ENCODE peak calls at places on chromosomes 5 and 9, in seven cellular contexts. K is cardiac muscle cell, N is tibial nerve, X is hepatocyte, O is uterus, E is stomach, Z is sigmoid colon. U is an unnamed sample. For H3K27me3, the result is how much of the 10 kb centered on the place peaks cover.

GRCh38 chr5:60323596-60323995 is 376.4 kb downstream of the DEPDC1B start:
- DNase-seq in Z (no peak), E (no peak), X (no peak), O (no peak), K (no peak), N (no peak), U (no peak)

GRCh38 chr5:177133845-177134652 is 476 bp downstream of the NSD1 start:
- DNase-seq in O (peak), K (peak), N (no peak), Z (peak), X (peak), E (peak), U (peak)

GRCh38 chr9:11618241-11618805 is 1005.5 kb upstream of the PTPRD start:
- DNase-seq in Z (peak), E (no peak), O (no peak), X (peak), K (no peak), N (no peak), U (no peak)

GRCh38 chr9:81069038-81069795 is 620.1 kb downstream of the TLE1 start:
- DNase-seq in E (no peak), N (no peak), X (no peak), Z (no peak), O (no peak), K (no peak), U (no peak)

GRCh38 chr9:684055-684949 is 157.2 kb upstream of the DMRT1 start:
- DNase-seq in Z (no peak), E (no peak), O (no peak), K (peak), X (peak), N (no peak), U (no peak)

GRCh38 chr5:42564689-42565356 is 141.6 kb downstream of the GHR start:
- DNase-seq in E (no peak), K (no peak), N (no peak), O (no peak), Z (no peak), X (no peak), U (no peak)

GRCh38 chr5:34627794-34628193 is 28.3 kb upstream of the RAI14 start:
- DNase-seq in Z (no peak), N (no peak), X (no peak), E (no peak), K (peak), O (no peak), U (no peak)

GRCh38 chr5:58048954-58049353 is 410.9 kb downstream of the PLK2 start:
- DNase-seq in N (no peak), Z (no peak), E (no peak), X (no peak), K (no peak), O (no peak), U (no peak)

GRCh38 chr9:114237781-114238180 is 82.4 kb downstream of the COL27A1 start:
- DNase-seq in O (no peak), X (no peak), E (no peak), N (no peak), K (no peak), Z (no peak), U (no peak)

GRCh38 chr5:153797484-153797883 is 241.2 kb downstream of the FAM114A2 start:
- DNase-seq in Z (no peak), K (no peak), O (no peak), X (no peak), N (no peak), E (no peak), U (no peak)

GRCh38 chr5:84383816-84384603 is 670 bp downstream of the EDIL3 start:
- DNase-seq in O (peak), X (peak), E (no peak), K (peak), Z (no peak), N (peak), U (no peak)

GRCh38 chr5:103561670-103562069 is 919 bp downstream of the NUDT12 start:
- DNase-seq in N (no peak), K (no peak), X (no peak), Z (no peak), O (no peak), E (no peak), U (no peak)

GRCh38 chr9:133004091-133005072 is 25.9 kb downstream of the GFI1B start:
- DNase-seq in O (no peak), X (no peak), Z (no peak), E (no peak), K (no peak), N (no peak), U (no peak)

GRCh38 chr5:36685631-36686147 is 79.3 kb downstream of the SLC1A3 start:
- DNase-seq in X (no peak), E (no peak), O (no peak), N (no peak), Z (no peak), K (peak), U (no peak)

GRCh38 chr5:57306359-57306758 is 132.5 kb downstream of the GPBP1 start:
- DNase-seq in E (no peak), N (no peak), X (no peak), O (no peak), Z (no peak), K (no peak), U (no peak)

GRCh38 chr5:98050583-98050982 is 722.9 kb upstream of the RGMB start:
- DNase-seq in N (no peak), X (peak), Z (no peak), E (no peak), K (peak), O (no peak), U (no peak)

GRCh38 chr9:15135167-15135792 is 171.7 kb downstream of the TTC39B start:
- DNase-seq in N (peak), O (peak), K (peak), X (peak), Z (peak), E (peak), U (peak)

GRCh38 chr5:170495796-170496195 is 8.0 kb upstream of the KCNIP1 start:
- DNase-seq in K (no peak), Z (no peak), X (no peak), O (no peak), E (no peak), N (no peak), U (no peak)

GRCh38 chr5:102080288-102080687 is 215.8 kb downstream of the SLCO4C1 start:
- DNase-seq in O (no peak), K (no peak), E (no peak), Z (no peak), N (no peak), X (no peak), U (no peak)

GRCh38 chr9:121640076-121640475 is 11.4 kb upstream of the DAB2IP start:
- DNase-seq in Z (peak), E (peak), K (peak), O (peak), X (peak), N (no peak), U (peak)

GRCh38 chr9:107422189-107422802 is 67.3 kb downstream of the KLF4 start:
- DNase-seq in O (peak), E (peak), K (peak), Z (peak), N (peak), X (peak), U (no peak)

GRCh38 chr5:178145965-178146820 is 7.5 kb downstream of the NHP2 start:
- DNase-seq in E (peak), O (peak), K (peak), Z (no peak), X (peak), N (peak), U (peak)

GRCh38 chr9:123375725-123376132 is 19.7 kb downstream of the CRB2 start:
- DNase-seq in X (peak), N (no peak), O (peak), E (no peak), Z (peak), K (peak), U (no peak)

GRCh38 chr5:156095709-156096241 is 231.2 kb upstream of the SGCD start:
- DNase-seq in K (no peak), Z (no peak), N (no peak), O (no peak), X (no peak), E (no peak), U (no peak)

GRCh38 chr9:122816163-122816867 is 12.1 kb downstream of the PDCL start:
- DNase-seq in K (peak), O (peak), X (no peak), Z (no peak), E (no peak), N (peak), U (peak)

GRCh38 chr5:125232779-125233230 is 486.4 kb upstream of the ZNF608 start:
- DNase-seq in O (no peak), K (peak), N (no peak), Z (no peak), E (no peak), X (peak), U (no peak)

GRCh38 chr5:15946026-15946425 is 233.6 kb downstream of the MARCHF11 start:
- DNase-seq in K (peak), O (no peak), E (no peak), X (no peak), N (no peak), Z (no peak), U (no peak)

GRCh38 chr5:39177629-39177959 is 41.8 kb downstream of the FYB1 start:
- DNase-seq in N (no peak), K (no peak), E (no peak), O (no peak), X (no peak), Z (no peak), U (no peak)

GRCh38 chr5:110865400-110866094 is 126.7 kb downstream of the SLC25A46 start:
- DNase-seq in Z (no peak), X (peak), K (peak), E (no peak), N (no peak), O (no peak), U (no peak)

GRCh38 chr5:96209829-96210228 is 223.2 kb downstream of the PCSK1 start:
- DNase-seq in N (no peak), Z (no peak), E (no peak), K (peak), X (no peak), O (no peak), U (no peak)

GRCh38 chr9:113677057-113677456 is 199.1 kb upstream of the ZNF618 start:
- DNase-seq in N (no peak), E (no peak), Z (no peak), K (peak), O (no peak), X (no peak), U (no peak)

GRCh38 chr5:169602535-169602934 is 19.0 kb downstream of the SPDL1 start:
- DNase-seq in E (no peak), Z (no peak), N (no peak), X (no peak), K (no peak), O (no peak), U (no peak)

GRCh38 chr5:158725223-158725825 is 374.4 kb downstream of the EBF1 start:
- DNase-seq in K (no peak), E (no peak), N (no peak), O (no peak), X (no peak), Z (no peak), U (no peak)

GRCh38 chr5:174306345-174307030 is 261.0 kb downstream of the NSG2 start:
- DNase-seq in X (no peak), O (no peak), N (no peak), Z (no peak), E (no peak), K (no peak), U (no peak)

DNA sequence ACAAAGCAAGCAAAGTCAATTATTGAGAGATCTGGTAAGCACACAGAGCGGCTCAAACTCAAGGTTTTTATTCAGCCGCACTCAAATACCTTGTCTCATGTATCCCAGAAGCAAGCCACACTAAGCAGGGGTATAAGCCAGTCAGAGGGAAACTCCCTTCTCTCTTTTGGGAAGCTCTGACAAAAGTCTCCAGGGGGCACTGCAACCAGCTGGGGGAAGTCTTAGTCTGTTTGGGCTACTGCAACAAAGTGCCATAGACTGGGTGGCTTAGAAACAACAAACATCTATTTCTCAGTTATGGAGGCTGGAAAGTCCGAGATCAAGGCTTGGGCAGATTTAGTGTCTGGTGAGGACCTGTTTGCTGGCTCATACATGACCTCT is 246.0 kb downstream of the ENC1 start:
- DNase-seq in X (peak), Z (no peak), O (no peak), N (no peak), E (no peak), K (no peak), U (no peak)
- H3K27ac ChIP-seq in X (peak), Z (no peak), O (no peak), N (no peak), E (no peak), K (no peak), U (no peak)

GRCh38 chr5:142327111-142327842 is 2.5 kb upstream of the SPRY4 start:
- DNase-seq in O (no peak), E (no peak), N (no peak), Z (peak), X (no peak), K (peak), U (no peak)
- TF ChIP-seq CTCF in O (no peak), E (no peak), N (no peak), Z (no peak), X (no peak), K (no peak), U (no peak)

GRCh38 chr5:151557951-151558350 is 33.2 kb downstream of the FAT2 start:
- DNase-seq in O (no peak), E (no peak), N (no peak), X (no peak), K (no peak), Z (no peak), U (no peak)
- H3K27me3 ChIP-seq in O (under half), E (under half), N (under half), X (under half), K (under half), Z (under half), U (under half)

GRCh38 chr9:110036286-110036685 is 171.7 kb downstream of the C9orf152 start:
- DNase-seq in E (no peak), N (no peak), X (no peak), O (no peak), K (no peak), Z (no peak), U (no peak)

GRCh38 chr9:110040788-110041187 is 167.2 kb downstream of the C9orf152 start:
- DNase-seq in O (no peak), K (peak), N (no peak), X (peak), Z (no peak), E (no peak), U (no peak)

GRCh38 chr9:110047232-110047954 is 160.6 kb downstream of the C9orf152 start:
- DNase-seq in N (no peak), K (no peak), X (no peak), O (no peak), Z (no peak), E (no peak), U (no peak)

GRCh38 chr9:110041452-110041851 is 166.5 kb downstream of the C9orf152 start:
- DNase-seq in O (no peak), Z (no peak), X (no peak), N (no peak), E (no peak), K (no peak), U (no peak)
- H3K27ac ChIP-seq in O (peak), Z (peak), X (peak), N (peak), E (peak), K (no peak), U (no peak)

DNA sequence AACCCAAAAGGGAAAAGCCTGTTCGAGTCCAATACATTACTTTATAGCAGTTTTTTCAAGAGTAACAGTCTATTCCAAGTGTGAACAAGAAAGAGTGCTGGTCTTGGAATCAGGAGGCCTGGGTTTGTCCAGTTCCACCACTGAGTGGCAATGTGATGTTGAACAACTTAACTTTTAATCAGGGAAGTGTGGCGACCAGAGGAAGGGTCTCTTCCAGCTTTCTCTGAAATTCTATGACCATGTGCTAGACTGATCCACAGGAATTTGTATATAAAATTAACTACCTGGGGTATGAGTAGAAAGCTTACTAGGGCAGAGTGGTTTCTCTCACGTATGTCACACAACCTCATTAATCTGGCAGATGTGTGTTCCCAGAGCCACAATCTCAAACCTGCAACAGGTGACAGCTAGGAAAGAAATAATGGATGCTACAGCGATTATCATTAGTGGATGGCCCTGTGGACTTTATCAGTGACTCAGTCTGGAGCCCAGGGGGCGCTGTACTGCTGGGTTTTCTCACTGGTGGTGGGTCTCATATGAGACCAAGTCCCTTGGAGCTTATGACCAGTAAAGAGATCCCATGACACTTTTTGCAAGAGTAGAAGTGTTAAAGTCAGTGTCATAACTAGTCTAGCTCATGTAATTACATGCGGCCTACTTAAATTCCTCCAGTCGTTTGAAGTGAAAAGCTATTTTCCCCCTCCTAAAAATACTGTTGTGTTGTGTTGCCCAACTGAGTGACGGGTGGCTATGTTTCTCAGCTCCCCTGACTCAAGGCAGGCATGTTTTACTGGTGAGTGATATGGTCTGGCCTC is 116.5 kb downstream of the GDNF start:
- DNase-seq in N (no peak), E (no peak), X (no peak), Z (peak), K (peak), O (no peak), U (no peak)
- TF ChIP-seq CTCF in N (no peak), E (no peak), X (no peak), Z (no peak), K (peak), O (no peak), U (no peak)

DNA sequence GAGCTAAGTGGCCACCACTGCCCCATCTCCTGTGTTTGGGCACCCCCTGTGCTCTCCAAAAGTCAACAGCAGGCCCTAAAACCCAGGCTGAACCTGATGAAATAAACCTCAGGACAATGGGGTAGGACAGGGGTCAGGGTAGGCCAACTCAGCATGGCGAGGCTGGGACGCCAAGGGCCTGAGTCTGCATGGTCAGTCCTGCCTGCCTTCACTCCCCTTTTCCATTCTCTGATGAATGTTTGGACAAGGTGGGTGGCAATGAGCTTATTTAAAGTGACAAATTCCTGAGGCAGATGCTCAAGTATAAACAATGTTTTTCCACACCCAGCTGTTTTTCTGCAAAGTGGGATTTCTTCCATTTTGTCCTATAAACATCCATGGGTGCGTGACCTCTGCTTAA is 47.2 kb upstream of the CXCL14 start:
- DNase-seq in N (no peak), O (no peak), Z (no peak), E (no peak), X (no peak), K (no peak), U (no peak)
- H3K27me3 ChIP-seq in N (under half), O (under half), Z (under half), E (under half), X (under half), K (under half), U (under half)

GRCh38 chr5:68290260-68290674 is 74.7 kb downstream of the PIK3R1 start:
- DNase-seq in Z (peak), K (peak), E (peak), X (peak), O (no peak), N (peak), U (no peak)

GRCh38 chr5:68289576-68289975 is 74.0 kb downstream of the PIK3R1 start:
- DNase-seq in X (no peak), E (no peak), N (no peak), Z (no peak), O (no peak), K (no peak), U (no peak)

GRCh38 chr5:68287631-68287975 is 72.0 kb downstream of the PIK3R1 start:
- DNase-seq in Z (no peak), N (no peak), K (no peak), O (no peak), E (no peak), X (no peak), U (no peak)

GRCh38 chr5:68287976-68288755 is 72.6 kb downstream of the PIK3R1 start:
- DNase-seq in K (peak), Z (peak), O (peak), N (no peak), X (peak), E (peak), U (peak)

DNA sequence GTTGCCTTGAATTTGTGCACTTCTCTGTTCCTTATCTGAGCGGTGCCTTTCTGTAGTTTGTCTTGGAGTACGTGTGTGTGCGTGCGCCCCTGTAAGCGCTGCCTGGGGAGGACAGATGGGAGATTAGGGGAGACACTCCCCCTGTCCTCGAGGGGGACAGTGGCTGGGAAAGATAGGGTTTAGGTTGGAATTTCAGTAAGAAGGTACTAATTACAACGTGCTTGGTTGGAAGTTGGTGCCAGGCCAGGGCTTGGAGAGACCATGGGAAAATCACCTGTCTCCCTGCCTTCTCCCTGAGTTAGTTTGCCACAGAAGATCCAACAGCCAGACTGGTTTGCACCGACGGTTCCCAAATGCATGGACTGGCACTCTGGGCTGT is 73.2 kb downstream of the PIK3R1 start:
- DNase-seq in E (no peak), N (no peak), K (no peak), O (no peak), X (peak), Z (peak), U (no peak)
- H3K27ac ChIP-seq in E (peak), N (peak), K (peak), O (peak), X (peak), Z (peak), U (peak)

DNA sequence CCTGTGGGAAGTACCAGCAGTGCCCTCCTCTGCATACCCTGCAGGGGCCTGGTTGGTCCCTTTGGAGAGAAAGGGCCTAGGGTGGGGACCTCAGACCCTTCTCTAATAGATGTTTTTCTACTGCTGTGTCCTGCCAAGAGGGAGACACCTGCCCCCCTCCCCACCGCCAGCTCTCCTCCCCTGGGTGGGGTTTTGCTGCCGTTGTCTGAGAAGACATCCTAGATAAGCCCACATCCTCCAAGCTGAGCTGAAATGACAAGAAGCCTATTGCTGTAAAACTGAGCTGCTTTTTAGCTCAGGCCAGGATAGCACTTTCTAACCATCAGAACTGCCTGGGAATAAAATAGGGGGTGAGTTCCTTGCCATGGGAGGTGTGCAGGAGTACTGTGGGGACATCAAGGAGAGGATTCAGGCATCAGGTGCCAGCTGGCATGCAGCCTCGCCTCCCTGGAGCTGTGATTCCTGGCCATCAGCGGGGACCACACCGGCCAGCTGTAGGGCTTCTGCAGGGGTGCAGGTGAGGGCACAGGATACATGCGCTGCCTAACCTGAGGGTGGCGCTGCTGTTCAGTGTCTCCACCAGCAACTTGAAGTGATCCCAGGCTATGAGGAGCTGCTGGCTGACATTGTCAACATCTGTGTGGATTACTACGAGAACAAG is 37.9 kb downstream of the CYFIP2 start:
- DNase-seq in E (no peak), N (no peak), X (no peak), Z (no peak), K (no peak), O (no peak), U (peak)
- TF ChIP-seq CTCF in E (no peak), N (no peak), X (peak), Z (no peak), K (peak), O (no peak), U (peak)